ENCODE peak calls at places on chromosomes 6 and 20, in eight cellular contexts. V is stimulated activated CD4-positive, alpha-beta T cell treated with anti-CD3 and anti-CD28 coated beads, Interleukin-1b, Interleukin-23, amount 100 ng/mL, for 48 hours; J is H54; C is RPMI7951; A is HEK293T; L is NCI-H2029; H is brain microvascular endothelial cell; W is GM23248. Z is an unnamed sample.

GRCh38 chr6:126199482-126199881 is 140.4 kb upstream of the CENPW start:
- DNase-seq in V (no peak), J (no peak), C (no peak), A (no peak), L (peak), H (no peak), W (no peak), Z (no peak)

GRCh38 chr6:5871296-5871695 is 135.4 kb downstream of the NRN1 start:
- DNase-seq in V (no peak), J (no peak), C (no peak), A (no peak), L (no peak), H (no peak), W (no peak), Z (no peak)

GRCh38 chr6:43980004-43980795 is 147.1 kb downstream of the MRPL14 start:
- DNase-seq in V (no peak), J (no peak), C (no peak), A (no peak), L (no peak), H (no peak), W (no peak), Z (no peak)

GRCh38 chr6:44776344-44776743 is 388.8 kb downstream of the CDC5L start:
- DNase-seq in V (no peak), J (no peak), C (no peak), A (no peak), L (no peak), H (no peak), W (no peak), Z (no peak)

GRCh38 chr6:41630069-41630468 is 8.2 kb upstream of the MDFI start:
- DNase-seq in V (no peak), J (no peak), C (peak), A (no peak), L (no peak), H (no peak), W (no peak), Z (no peak)

GRCh38 chr6:15522856-15523529 is 139.8 kb downstream of the DTNBP1 start:
- DNase-seq in V (no peak), J (no peak), C (no peak), A (no peak), L (no peak), H (no peak), W (no peak), Z (no peak)

GRCh38 chr20:4949833-4950178 is 51.5 kb downstream of the SLC23A2 start:
- DNase-seq in V (peak), J (no peak), C (peak), A (peak), L (no peak), H (no peak), W (peak), Z (peak)

GRCh38 chr6:94089915-94090314 is 670.6 kb upstream of the EPHA7 start:
- DNase-seq in V (no peak), J (no peak), C (no peak), A (no peak), L (no peak), H (no peak), W (no peak), Z (no peak)

GRCh38 chr6:56242343-56242742 is 5.0 kb downstream of the COL21A1 start:
- DNase-seq in V (no peak), J (no peak), C (no peak), A (no peak), L (no peak), H (no peak), W (no peak), Z (no peak)

GRCh38 chr6:131628726-131629125 is 684 bp upstream of the MED23 start:
- DNase-seq in V (no peak), J (no peak), C (peak), A (no peak), L (no peak), H (no peak), W (peak), Z (no peak)

GRCh38 chr20:56779452-56780143 is 150.5 kb downstream of the TFAP2C start:
- DNase-seq in V (no peak), J (no peak), C (no peak), A (no peak), L (no peak), H (no peak), W (no peak), Z (no peak)

Z was measured in trophoblast cell.